ENCODE peak calls at places on chromosome 19, in four cellular contexts. H is stimulated activated CD8-positive, alpha-beta memory T cell treated with anti-CD3 and anti-CD28 coated beads, Interleukin-4, amount 100 ng/mL, for 1 hour; O is omental fat pad; N is effector CD4-positive, alpha-beta T cell. K is an unnamed sample.

GRCh38 chr19:43755256-43755801 is 567 bp upstream of the SMG9 start:
- DNase-seq in H (peak; percentile 52), O (peak; percentile 52), N (peak; percentile 64), K (no peak)

GRCh38 chr19:4267101-4267900 is 11.8 kb upstream of the SHD start:
- DNase-seq in H (peak; percentile 38), O (peak; percentile 36), N (peak; percentile 50), K (no peak)

GRCh38 chr19:38247126-38247525 is 9.0 kb downstream of the PPP1R14A start:
- DNase-seq in H (no peak), O (no peak), N (no peak), K (no peak)

GRCh38 chr19:5792224-5792623 is 1.3 kb upstream of the DUS3L start:
- DNase-seq in H (no peak), O (no peak), N (no peak), K (no peak)

GRCh38 chr19:18392417-18392816 is 5.0 kb downstream of the LRRC25 start:
- DNase-seq in H (no peak), O (no peak), N (no peak), K (no peak)

GRCh38 chr19:47310819-47311218 is 1.2 kb downstream of the C5AR1 start:
- DNase-seq in H (no peak), O (no peak), N (no peak), K (no peak)

GRCh38 chr19:32692727-32693061 is 1.1 kb downstream of the NUDT19 start:
- DNase-seq in H (no peak), O (no peak), N (no peak), K (no peak)

GRCh38 chr19:23547816-23548430 is 139.1 kb downstream of the ZNF675 start:
- DNase-seq in H (no peak), O (no peak), N (no peak), K (no peak)

GRCh38 chr19:7255119-7255518 is 39.1 kb downstream of the INSR start:
- DNase-seq in H (no peak), O (no peak), N (no peak), K (no peak)

GRCh38 chr19:15534957-15535864 is 26.9 kb downstream of the CYP4F22 start:
- DNase-seq in H (no peak), O (no peak), N (no peak), K (no peak)